ENCODE peak calls at places on chromosomes 11 and 22, in five cellular contexts. D is H1, Z is K562, B is GM23338, I is GM12878. V is an unnamed sample.

GRCh38 chr11:118434123-118434552 is 2.2 kb upstream of the KMT2A start:
- DNase-seq in D (no peak), Z (no peak), B (peak; percentile 17), I (no peak), V (peak; percentile 32)

GRCh38 chr22:25019427-25020184 is 67.1 kb downstream of the KIAA1671 start:
- DNase-seq in D (no peak), Z (no peak), B (no peak), I (no peak), V (no peak)

GRCh38 chr11:13183094-13183825 is 94.3 kb upstream of the BMAL1 start:
- DNase-seq in D (no peak), Z (no peak), B (peak; percentile 43), I (no peak), V (peak; percentile 28)

GRCh38 chr11:118001494-118001971 is 15.3 kb downstream of the IL10RA start:
- DNase-seq in D (no peak), Z (no peak), B (no peak), I (no peak), V (no peak)

GRCh38 chr11:93219440-93219839 is 21.6 kb upstream of the SLC36A4 start:
- DNase-seq in D (no peak), Z (no peak), B (no peak), I (no peak), V (no peak)

GRCh38 chr11:96794152-96794551 is 404.3 kb downstream of the JRKL start:
- DNase-seq in D (peak; percentile 3), Z (no peak), B (peak; percentile 56), I (no peak), V (no peak)

GRCh38 chr11:110565690-110566336 is 136.1 kb downstream of the FDX1 start:
- DNase-seq in D (no peak), Z (no peak), B (peak; percentile 13), I (no peak), V (no peak)

GRCh38 chr11:101955701-101956100 is 39.4 kb upstream of the ANGPTL5 start:
- DNase-seq in D (no peak), Z (no peak), B (no peak), I (no peak), V (no peak)

GRCh38 chr22:39433476-39434242 is 23.2 kb upstream of the MGAT3 start:
- DNase-seq in D (no peak), Z (no peak), B (no peak), I (no peak), V (no peak)

GRCh38 chr11:62665630-62666258 is 632 bp downstream of the CSKMT start:
- DNase-seq in D (no peak), Z (peak; percentile 75), B (peak; percentile 42), I (no peak), V (no peak)

DNA sequence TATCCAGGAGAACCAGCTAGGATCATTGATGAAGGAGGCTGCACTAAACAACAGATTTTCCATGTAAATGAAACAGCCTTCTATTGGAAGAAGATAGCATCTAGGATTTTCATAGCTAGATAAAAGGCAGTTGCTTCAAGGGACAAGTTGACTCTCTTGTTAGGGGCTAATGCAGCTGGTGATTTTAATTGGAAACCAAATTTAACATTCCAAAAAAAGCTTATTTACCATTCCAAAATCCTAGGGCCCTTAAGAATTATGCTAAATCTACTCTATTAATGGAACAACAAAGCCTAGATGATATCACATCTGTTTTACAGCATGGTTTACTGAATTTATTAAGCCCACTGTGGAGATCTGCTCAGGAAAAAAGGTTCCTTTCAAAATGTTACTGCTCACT is 66.5 kb upstream of the GRK2 start:
- DNase-seq in D (no peak), Z (no peak), B (no peak), I (no peak), V (no peak)
- TF ChIP-seq EZH2 in D (no peak), Z (no peak), B (no peak), I (no peak), V (no peak)

DNA sequence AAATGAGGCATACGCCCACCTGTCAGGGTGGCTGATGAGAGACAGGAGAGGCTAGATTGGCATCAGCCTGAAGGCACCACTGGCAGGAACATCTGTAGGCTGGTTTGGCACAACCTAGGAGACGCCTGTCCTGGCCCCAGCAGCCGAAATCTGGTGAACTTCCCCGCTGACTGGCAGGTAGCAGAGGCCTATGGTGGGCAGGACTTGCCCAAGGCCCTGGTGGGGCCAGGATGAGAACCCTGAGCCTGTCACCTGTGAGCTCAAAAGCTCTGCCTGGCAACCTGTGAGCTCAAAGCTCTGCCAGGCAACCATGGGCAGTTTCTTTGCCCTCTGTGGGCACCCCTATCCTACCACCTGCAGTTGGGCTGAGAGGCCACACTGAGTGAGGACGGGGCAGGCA is 2.5 kb downstream of the DERL3 start:
- DNase-seq in D (no peak), Z (no peak), B (no peak), I (no peak), V (no peak)
- TF ChIP-seq CREB1 in D (no peak), Z (no peak), B (no peak), I (no peak), V (no peak)

GRCh38 chr22:19169002-19169946 is 9.3 kb downstream of the SLC25A1 start:
- DNase-seq in D (no peak), Z (peak; percentile 89), B (no peak), I (no peak), V (no peak)
- TF ChIP-seq EZH2 in D (peak; percentile 73), Z (peak; percentile 19), B (peak; percentile 79), I (no peak), V (no peak)

GRCh38 chr11:7548659-7549283 is 35.0 kb downstream of the PPFIBP2 start:
- DNase-seq in D (peak; percentile 62), Z (peak; percentile 27), B (peak; percentile 87), I (no peak), V (peak; percentile 25)
- TF ChIP-seq CREB1 in D (peak; percentile 20), Z (no peak), B (peak; percentile 8), I (no peak), V (no peak)

GRCh38 chr11:130125638-130126037 is 33.9 kb upstream of the ST14 start:
- DNase-seq in D (no peak), Z (no peak), B (no peak), I (no peak), V (no peak)
- TF ChIP-seq EZH2 in D (no peak), Z (no peak), B (no peak), I (no peak), V (no peak)